ENCODE peak calls at places on chromosome 15, in four cellular contexts. X is A549, K is K562, R is H1. T is an unnamed sample.
A peak's percentile ranks its signal among the peaks of the same experiment; 100 is the strongest.

GRCh38 chr15:38941399-38941953 is 376.9 kb upstream of the RASGRP1 start:
- DNase-seq in K (no peak), X (no peak), R (no peak), T (no peak)

GRCh38 chr15:24752354-24752753 is 76.8 kb downstream of the NPAP1 start:
- DNase-seq in R (no peak), K (no peak), X (no peak), T (no peak)

GRCh38 chr15:66080791-66081475 is 172.6 kb downstream of the MEGF11 start:
- DNase-seq in K (peak; percentile 7), X (peak; percentile 40), R (no peak), T (peak; percentile 72)

GRCh38 chr15:45326280-45326679 is 52.1 kb downstream of the GATM start:
- DNase-seq in X (no peak), R (no peak), K (no peak), T (no peak)

GRCh38 chr15:62482715-62483429 is 317.8 kb upstream of the C2CD4B start:
- DNase-seq in R (peak; percentile 39), X (peak; percentile 57), K (peak; percentile 42), T (peak; percentile 48)

GRCh38 chr15:28125673-28126651 is 26.8 kb upstream of the OCA2 start:
- DNase-seq in K (peak; percentile 61), R (no peak), X (peak; percentile 63), T (peak; percentile 37)

GRCh38 chr15:79475312-79475711 is 43.2 kb downstream of the MINAR1 start:
- DNase-seq in R (no peak), K (no peak), X (no peak), T (no peak)

GRCh38 chr15:59255647-59256380 is 49.2 kb downstream of the LDHAL6B start:
- DNase-seq in K (no peak), X (peak; percentile 98), R (no peak), T (peak; percentile 84)

GRCh38 chr15:77574521-77575202 is 58.0 kb downstream of the LINGO1 start:
- DNase-seq in X (no peak), R (no peak), K (no peak), T (no peak)

GRCh38 chr15:67303490-67304363 is 49.1 kb downstream of the IQCH start:
- DNase-seq in X (peak; percentile 76), K (peak; percentile 61), R (no peak), T (peak; percentile 49)

GRCh38 chr15:37093480-37094410 is 6.6 kb downstream of the MEIS2 start:
- DNase-seq in R (no peak), X (no peak), K (no peak), T (no peak)

GRCh38 chr15:91223902-91224301 is 123.8 kb downstream of the SV2B start:
- DNase-seq in K (no peak), R (no peak), X (no peak), T (no peak)

GRCh38 chr15:86650084-86650483 is 570.4 kb downstream of the AGBL1 start:
- DNase-seq in K (no peak), X (peak; percentile 40), R (no peak), T (no peak)

GRCh38 chr15:70479785-70480184 is 283.6 kb downstream of the UACA start:
- DNase-seq in R (no peak), K (no peak), X (no peak), T (no peak)

GRCh38 chr15:77035584-77035983 is 35.3 kb downstream of the TSPAN3 start:
- DNase-seq in X (no peak), R (no peak), K (no peak), T (no peak)

GRCh38 chr15:83604549-83604948 is 49.4 kb upstream of the ADAMTSL3 start:
- DNase-seq in X (no peak), R (no peak), K (no peak), T (no peak)

GRCh38 chr15:45133561-45133920 is 3.7 kb downstream of the DUOX1 start:
- DNase-seq in R (no peak), K (no peak), X (no peak), T (no peak)

GRCh38 chr15:73856458-73857192 is 16.7 kb upstream of the TBC1D21 start:
- DNase-seq in K (no peak), R (no peak), X (no peak), T (no peak)

GRCh38 chr15:70266412-70267089 is 168.8 kb upstream of the TLE3 start:
- DNase-seq in K (peak; percentile 13), X (no peak), R (no peak), T (no peak)

GRCh38 chr15:62732078-62732477 is 310.5 kb upstream of the TPM1 start:
- DNase-seq in X (no peak), R (no peak), K (no peak), T (no peak)

GRCh38 chr15:66298803-66299251 is 5.5 kb downstream of the DIS3L start:
- DNase-seq in X (no peak), K (no peak), R (no peak), T (no peak)

GRCh38 chr15:80309769-80310384 is 57.9 kb upstream of the CTXND1 start:
- DNase-seq in X (peak; percentile 48), R (no peak), K (peak; percentile 37), T (peak; percentile 24)

GRCh38 chr15:52005748-52006701 is 13.0 kb upstream of the MAPK6 start:
- DNase-seq in X (peak; percentile 52), K (peak; percentile 48), R (no peak), T (peak; percentile 70)

GRCh38 chr15:74983725-74984231 is 11.6 kb upstream of the SCAMP5 start:
- DNase-seq in R (no peak), K (no peak), X (peak; percentile 40), T (no peak)

GRCh38 chr15:67267440-67267839 is 12.9 kb downstream of the IQCH start:
- DNase-seq in R (no peak), K (no peak), X (no peak), T (no peak)

GRCh38 chr15:80849308-80849707 is 70.1 kb downstream of the CEMIP start:
- DNase-seq in K (no peak), R (no peak), X (peak; percentile 41), T (no peak)

GRCh38 chr15:64460737-64461576 is 579 bp downstream of the ZNF609 start:
- DNase-seq in X (peak; percentile 81), K (peak; percentile 52), R (no peak), T (peak; percentile 66)

GRCh38 chr15:70494861-70495571 is 268.3 kb downstream of the UACA start:
- DNase-seq in K (no peak), R (no peak), X (peak; percentile 98), T (peak; percentile 43)

GRCh38 chr15:85125056-85125661 is 143.5 kb downstream of the PDE8A start:
- DNase-seq in X (no peak), K (no peak), R (no peak), T (no peak)

GRCh38 chr15:89178307-89178977 is 42.9 kb downstream of the RLBP1 start:
- DNase-seq in R (no peak), X (no peak), K (no peak), T (no peak)

GRCh38 chr15:89177116-89177515 is 44.3 kb downstream of the RLBP1 start:
- DNase-seq in R (no peak), X (no peak), K (no peak), T (no peak)

GRCh38 chr15:89179966-89180875 is 41.2 kb downstream of the RLBP1 start:
- DNase-seq in K (no peak), X (no peak), R (no peak), T (no peak)

GRCh38 chr15:89175617-89176191 is 45.7 kb downstream of the RLBP1 start:
- DNase-seq in X (no peak), R (no peak), K (no peak), T (no peak)

GRCh38 chr15:89177633-89178306 is 43.6 kb downstream of the RLBP1 start:
- DNase-seq in R (no peak), K (peak; percentile 75), X (peak; percentile 82), T (peak; percentile 57)
- TF ChIP-seq PHF8 in R (no peak), K (no peak), X (no peak), T (no peak)

GRCh38 chr15:101436526-101436925 is 53.0 kb downstream of the PCSK6 start:
- DNase-seq in X (no peak), R (no peak), K (no peak), T (no peak)
- TF ChIP-seq PHF8 in X (no peak), R (no peak), K (no peak), T (no peak)

GRCh38 chr15:29207027-29207757 is 62.4 kb downstream of the NSMCE3 start:
- DNase-seq in K (no peak), X (no peak), R (no peak), T (no peak)
- TF ChIP-seq PHF8 in K (no peak), X (no peak), R (no peak), T (no peak)

GRCh38 chr15:82108489-82109078 is 62.8 kb upstream of the MEX3B start:
- DNase-seq in K (peak; percentile 78), R (peak; percentile 29), X (peak; percentile 63), T (peak; percentile 23)
- TF ChIP-seq PHF8 in K (no peak), R (no peak), X (no peak), T (no peak)

DNA sequence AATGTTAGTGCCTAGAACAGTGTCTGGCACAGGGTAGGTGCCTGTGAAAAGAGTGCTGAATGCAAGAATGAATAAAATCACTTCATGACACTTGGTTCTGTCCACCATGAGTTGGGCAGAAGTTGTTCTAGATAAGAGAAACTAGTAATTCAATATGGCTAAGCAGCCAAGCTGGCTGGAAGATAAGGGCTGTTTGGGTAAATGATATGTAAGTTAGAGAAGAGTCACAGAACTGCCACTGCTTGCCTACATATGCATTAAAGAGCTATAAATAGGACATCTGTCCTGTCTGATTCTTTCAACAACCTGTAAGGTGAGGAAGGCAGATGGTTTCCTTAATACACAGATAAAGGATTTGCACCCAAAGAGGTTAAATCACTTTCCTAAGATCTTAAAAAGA is 13.1 kb downstream of the MTMR10 start:
- DNase-seq in K (peak; percentile 76), X (no peak), R (no peak), T (no peak)
- TF ChIP-seq PHF8 in K (no peak), X (no peak), R (no peak), T (no peak)

DNA sequence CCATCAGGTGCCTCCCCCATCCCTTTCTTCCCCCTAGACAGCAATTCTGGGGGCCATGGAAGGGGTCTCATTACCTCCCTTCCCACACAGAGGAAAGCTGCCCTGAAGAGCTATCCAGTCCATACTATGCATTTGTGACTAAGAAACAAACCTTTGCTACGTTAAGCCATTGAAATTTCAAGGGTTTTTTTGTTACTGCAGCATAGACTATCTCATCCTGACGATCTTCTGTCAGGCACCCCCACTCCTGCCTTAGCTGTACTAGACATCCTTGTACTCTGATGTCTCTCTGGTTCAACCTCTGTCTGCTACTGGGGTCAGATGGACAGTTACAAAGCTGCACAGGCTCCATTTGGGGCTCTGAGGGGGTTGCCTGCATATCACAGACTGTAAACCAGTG is 21.4 kb upstream of the NSMCE3 start:
- DNase-seq in R (no peak), K (no peak), X (no peak), T (no peak)
- TF ChIP-seq PHF8 in R (no peak), K (no peak), X (no peak), T (no peak)

GRCh38 chr15:26394801-26395200 is 378.1 kb downstream of the GABRB3 start:
- DNase-seq in R (no peak), K (no peak), X (no peak), T (no peak)
- TF ChIP-seq PHF8 in R (no peak), K (no peak), X (no peak), T (no peak)

GRCh38 chr15:41445399-41445798 is 28.5 kb downstream of the RTF1 start:
- DNase-seq in X (no peak), R (no peak), K (no peak), T (no peak)
- TF ChIP-seq PHF8 in X (no peak), R (no peak), K (no peak), T (no peak)

GRCh38 chr15:99015677-99016568 is 8.3 kb upstream of the PGPEP1L start:
- DNase-seq in R (no peak), K (no peak), X (peak; percentile 22), T (no peak)
- TF ChIP-seq PHF8 in R (peak; percentile 15), K (no peak), X (no peak), T (no peak)

T was measured in HepG2.